ENCODE peak calls at places on chromosomes 3 and 15, in seven cellular contexts. One of them, this sample, is unnamed.

GRCh38 chr15:40844543-40844981 is 714 bp downstream of the SPINT1 start:
- DNase-seq in GM23338: peak
- DNase-seq in HFF-Myc: no peak
- DNase-seq in cardiac muscle cell: no peak
- DNase-seq in Peyer's patch: peak
- DNase-seq in AG09309: no peak
- DNase-seq in fibroblast of pulmonary artery: no peak
- DNase-seq in this sample: no peak

GRCh38 chr3:133910422-133910821 is 14.7 kb upstream of the RAB6B start:
- DNase-seq in GM23338: peak
- DNase-seq in HFF-Myc: no peak
- DNase-seq in cardiac muscle cell: no peak
- DNase-seq in Peyer's patch: no peak
- DNase-seq in AG09309: no peak
- DNase-seq in fibroblast of pulmonary artery: no peak
- DNase-seq in this sample: no peak

GRCh38 chr15:89822611-89822950 is 7.9 kb upstream of the ANPEP start:
- DNase-seq in GM23338: no peak
- DNase-seq in HFF-Myc: no peak
- DNase-seq in cardiac muscle cell: no peak
- DNase-seq in Peyer's patch: no peak
- DNase-seq in AG09309: no peak
- DNase-seq in fibroblast of pulmonary artery: no peak
- DNase-seq in this sample: no peak

GRCh38 chr3:195893516-195893915 is 14.8 kb downstream of the TNK2 start:
- DNase-seq in GM23338: no peak
- DNase-seq in HFF-Myc: no peak
- DNase-seq in cardiac muscle cell: no peak
- DNase-seq in Peyer's patch: no peak
- DNase-seq in AG09309: no peak
- DNase-seq in fibroblast of pulmonary artery: no peak
- DNase-seq in this sample: no peak

GRCh38 chr3:45078910-45079522 is 52.9 kb downstream of the CLEC3B start:
- DNase-seq in GM23338: peak
- DNase-seq in HFF-Myc: no peak
- DNase-seq in cardiac muscle cell: no peak
- DNase-seq in Peyer's patch: peak
- DNase-seq in AG09309: no peak
- DNase-seq in fibroblast of pulmonary artery: peak
- DNase-seq in this sample: no peak

GRCh38 chr3:32184187-32184730 is 54.2 kb upstream of the CMTM8 start:
- DNase-seq in GM23338: no peak
- DNase-seq in HFF-Myc: no peak
- DNase-seq in cardiac muscle cell: no peak
- DNase-seq in Peyer's patch: no peak
- DNase-seq in AG09309: peak
- DNase-seq in fibroblast of pulmonary artery: no peak
- DNase-seq in this sample: no peak

GRCh38 chr15:34812369-34812768 is 17.0 kb upstream of the ACTC1 start:
- DNase-seq in GM23338: no peak
- DNase-seq in HFF-Myc: no peak
- DNase-seq in cardiac muscle cell: no peak
- DNase-seq in Peyer's patch: no peak
- DNase-seq in AG09309: peak
- DNase-seq in fibroblast of pulmonary artery: peak
- DNase-seq in this sample: no peak

GRCh38 chr15:94400521-94401290 is 169.3 kb downstream of the MCTP2 start:
- DNase-seq in GM23338: peak
- DNase-seq in HFF-Myc: no peak
- DNase-seq in cardiac muscle cell: no peak
- DNase-seq in Peyer's patch: no peak
- DNase-seq in AG09309: no peak
- DNase-seq in fibroblast of pulmonary artery: no peak
- DNase-seq in this sample: no peak

GRCh38 chr3:186983372-186984058 is 53.2 kb downstream of the ST6GAL1 start:
- DNase-seq in GM23338: no peak
- DNase-seq in HFF-Myc: no peak
- DNase-seq in cardiac muscle cell: no peak
- DNase-seq in Peyer's patch: no peak
- DNase-seq in AG09309: no peak
- DNase-seq in fibroblast of pulmonary artery: no peak
- DNase-seq in this sample: no peak

GRCh38 chr15:26721231-26721630 is 51.6 kb downstream of the GABRB3 start:
- DNase-seq in GM23338: peak
- DNase-seq in HFF-Myc: no peak
- DNase-seq in cardiac muscle cell: no peak
- DNase-seq in Peyer's patch: no peak
- DNase-seq in AG09309: no peak
- DNase-seq in fibroblast of pulmonary artery: no peak
- DNase-seq in this sample: no peak

GRCh38 chr15:47331796-47332480 is 385.4 kb upstream of the SEMA6D start:
- DNase-seq in GM23338: no peak
- DNase-seq in HFF-Myc: peak
- DNase-seq in cardiac muscle cell: peak
- DNase-seq in Peyer's patch: no peak
- DNase-seq in AG09309: no peak
- DNase-seq in fibroblast of pulmonary artery: peak
- DNase-seq in this sample: peak

GRCh38 chr15:32688151-32688639 is 29.6 kb upstream of the GREM1 start:
- DNase-seq in GM23338: no peak
- DNase-seq in HFF-Myc: no peak
- DNase-seq in cardiac muscle cell: no peak
- DNase-seq in Peyer's patch: no peak
- DNase-seq in AG09309: no peak
- DNase-seq in fibroblast of pulmonary artery: no peak
- DNase-seq in this sample: no peak

GRCh38 chr3:165753560-165753959 is 83.7 kb downstream of the BCHE start:
- DNase-seq in GM23338: no peak
- DNase-seq in HFF-Myc: no peak
- DNase-seq in cardiac muscle cell: no peak
- DNase-seq in Peyer's patch: no peak
- DNase-seq in AG09309: no peak
- DNase-seq in fibroblast of pulmonary artery: peak
- DNase-seq in this sample: peak

GRCh38 chr3:195825191-195825588 is 13.5 kb upstream of the MUC4 start:
- DNase-seq in GM23338: no peak
- DNase-seq in HFF-Myc: no peak
- DNase-seq in cardiac muscle cell: no peak
- DNase-seq in Peyer's patch: no peak
- DNase-seq in AG09309: no peak
- DNase-seq in fibroblast of pulmonary artery: no peak
- DNase-seq in this sample: no peak

GRCh38 chr15:31130576-31131237 is 29.2 kb upstream of the TRPM1 start:
- DNase-seq in GM23338: no peak
- DNase-seq in HFF-Myc: no peak
- DNase-seq in cardiac muscle cell: no peak
- DNase-seq in Peyer's patch: no peak
- DNase-seq in AG09309: no peak
- DNase-seq in fibroblast of pulmonary artery: no peak
- DNase-seq in this sample: no peak

GRCh38 chr3:56870436-56870835 is 68.7 kb upstream of the ARHGEF3 start:
- DNase-seq in GM23338: no peak
- DNase-seq in HFF-Myc: no peak
- DNase-seq in cardiac muscle cell: no peak
- DNase-seq in Peyer's patch: no peak
- DNase-seq in AG09309: no peak
- DNase-seq in fibroblast of pulmonary artery: no peak
- DNase-seq in this sample: no peak

GRCh38 chr3:127628788-127629456 is at the start of gene PODXL2:
- DNase-seq in GM23338: peak
- DNase-seq in HFF-Myc: no peak
- DNase-seq in cardiac muscle cell: peak
- DNase-seq in Peyer's patch: peak
- DNase-seq in AG09309: no peak
- DNase-seq in fibroblast of pulmonary artery: peak
- DNase-seq in this sample: peak

GRCh38 chr3:127630811-127631714 is 2.1 kb downstream of the PODXL2 start:
- DNase-seq in GM23338: no peak
- DNase-seq in HFF-Myc: no peak
- DNase-seq in cardiac muscle cell: no peak
- DNase-seq in Peyer's patch: no peak
- DNase-seq in AG09309: no peak
- DNase-seq in fibroblast of pulmonary artery: no peak
- DNase-seq in this sample: no peak

GRCh38 chr3:127632035-127632434 is 3.0 kb downstream of the PODXL2 start:
- DNase-seq in GM23338: no peak
- DNase-seq in HFF-Myc: no peak
- DNase-seq in cardiac muscle cell: no peak
- DNase-seq in Peyer's patch: no peak
- DNase-seq in AG09309: no peak
- DNase-seq in fibroblast of pulmonary artery: no peak
- DNase-seq in this sample: no peak

GRCh38 chr3:127628426-127628787 is 578 bp upstream of the PODXL2 start:
- DNase-seq in GM23338: no peak
- DNase-seq in HFF-Myc: no peak
- DNase-seq in cardiac muscle cell: no peak
- DNase-seq in Peyer's patch: no peak
- DNase-seq in AG09309: no peak
- DNase-seq in fibroblast of pulmonary artery: no peak
- DNase-seq in this sample: no peak

DNA sequence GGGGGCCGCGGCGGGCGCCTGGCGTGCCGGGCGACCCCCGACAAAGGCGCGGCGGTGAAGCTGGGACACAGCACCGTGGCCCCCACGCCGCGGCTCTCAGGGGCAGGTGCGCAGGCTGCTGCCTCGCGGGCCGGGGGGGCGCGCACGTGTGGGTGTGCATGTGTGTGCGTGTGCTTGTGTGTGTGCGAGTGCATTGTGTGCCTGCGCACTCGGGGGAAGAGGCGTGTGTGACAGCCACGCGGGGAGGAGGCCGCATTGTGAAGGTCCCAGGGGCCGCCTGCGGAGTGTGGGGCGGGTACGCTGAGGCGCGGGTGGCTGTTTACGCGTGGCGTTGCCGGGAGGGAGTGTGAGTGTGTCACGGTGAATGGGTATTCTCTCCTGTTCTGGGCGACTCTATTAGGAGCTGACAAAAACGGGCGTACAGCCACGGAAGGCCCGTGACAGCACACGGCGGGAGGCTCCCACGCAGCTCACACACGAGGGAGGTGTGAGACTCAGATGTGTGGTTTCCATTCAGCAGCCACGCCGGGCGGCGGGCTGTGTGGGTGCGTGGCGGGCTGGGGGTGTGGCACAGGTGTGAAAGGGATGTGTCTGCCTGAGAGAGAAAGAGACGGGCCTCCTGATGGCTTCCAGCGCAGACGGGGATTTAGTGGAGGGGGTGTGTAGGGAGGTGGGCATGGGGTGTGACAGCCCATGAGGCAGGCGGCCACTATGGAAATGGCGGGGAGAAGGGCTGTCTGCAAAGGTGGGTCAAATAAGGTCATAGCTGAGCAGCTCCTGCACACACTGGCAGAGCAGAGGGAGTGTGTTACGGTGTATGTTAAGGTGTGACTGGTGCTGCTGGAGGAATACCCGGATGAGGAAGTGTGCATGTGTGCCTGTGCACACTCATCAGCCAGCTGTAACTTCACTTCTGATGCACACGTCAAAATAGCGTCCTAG is 748 bp downstream of the PODXL2 start:
- DNase-seq in GM23338: no peak
- DNase-seq in HFF-Myc: no peak
- DNase-seq in cardiac muscle cell: no peak
- DNase-seq in Peyer's patch: peak
- DNase-seq in AG09309: no peak
- DNase-seq in fibroblast of pulmonary artery: no peak
- DNase-seq in this sample: no peak
- H3K4me3 ChIP-seq in GM23338: peak
- H3K4me3 ChIP-seq in HFF-Myc: peak
- H3K4me3 ChIP-seq in cardiac muscle cell: peak
- H3K4me3 ChIP-seq in Peyer's patch: peak
- H3K4me3 ChIP-seq in AG09309: peak
- H3K4me3 ChIP-seq in fibroblast of pulmonary artery: peak
- H3K4me3 ChIP-seq in this sample: peak

DNA sequence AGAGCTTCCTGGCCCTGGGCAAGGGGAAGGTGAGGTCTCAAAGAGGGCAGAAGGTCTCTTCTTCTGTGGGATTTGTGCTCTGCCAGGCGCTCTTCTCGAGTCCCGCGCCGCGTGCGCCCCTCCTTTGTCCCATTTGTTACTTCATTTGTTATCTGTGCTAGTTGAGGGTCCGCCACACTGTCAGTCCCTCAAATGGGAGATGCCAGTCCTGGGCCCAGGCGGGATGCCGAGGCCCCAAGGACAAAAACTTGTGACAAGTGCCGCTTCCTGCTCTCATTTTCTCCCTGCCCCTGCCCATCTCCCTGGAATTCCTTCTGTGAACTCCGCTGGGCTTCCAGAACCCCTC is 1.5 kb downstream of the ST8SIA2 start:
- DNase-seq in GM23338: no peak
- DNase-seq in HFF-Myc: no peak
- DNase-seq in cardiac muscle cell: no peak
- DNase-seq in Peyer's patch: no peak
- DNase-seq in AG09309: no peak
- DNase-seq in fibroblast of pulmonary artery: no peak
- DNase-seq in this sample: no peak
- H3K4me3 ChIP-seq in GM23338: peak
- H3K4me3 ChIP-seq in HFF-Myc: no peak
- H3K4me3 ChIP-seq in cardiac muscle cell: peak
- H3K4me3 ChIP-seq in Peyer's patch: no peak
- H3K4me3 ChIP-seq in AG09309: no peak
- H3K4me3 ChIP-seq in fibroblast of pulmonary artery: no peak
- H3K4me3 ChIP-seq in this sample: peak

GRCh38 chr3:107384428-107384827 is 7.2 kb downstream of the CCDC54 start:
- DNase-seq in GM23338: no peak
- DNase-seq in HFF-Myc: no peak
- DNase-seq in cardiac muscle cell: no peak
- DNase-seq in Peyer's patch: no peak
- DNase-seq in AG09309: no peak
- DNase-seq in fibroblast of pulmonary artery: no peak
- DNase-seq in this sample: no peak
- H3K4me3 ChIP-seq in GM23338: no peak
- H3K4me3 ChIP-seq in HFF-Myc: no peak
- H3K4me3 ChIP-seq in cardiac muscle cell: no peak
- H3K4me3 ChIP-seq in Peyer's patch: no peak
- H3K4me3 ChIP-seq in AG09309: no peak
- H3K4me3 ChIP-seq in fibroblast of pulmonary artery: no peak
- H3K4me3 ChIP-seq in this sample: no peak

GRCh38 chr3:127216415-127217261 is 23.7 kb downstream of the PRR23E start:
- DNase-seq in GM23338: no peak
- DNase-seq in HFF-Myc: no peak
- DNase-seq in cardiac muscle cell: no peak
- DNase-seq in Peyer's patch: no peak
- DNase-seq in AG09309: no peak
- DNase-seq in fibroblast of pulmonary artery: no peak
- DNase-seq in this sample: no peak

GRCh38 chr3:127214990-127215389 is 22.1 kb downstream of the PRR23E start:
- DNase-seq in GM23338: no peak
- DNase-seq in HFF-Myc: no peak
- DNase-seq in cardiac muscle cell: no peak
- DNase-seq in Peyer's patch: no peak
- DNase-seq in AG09309: no peak
- DNase-seq in fibroblast of pulmonary artery: no peak
- DNase-seq in this sample: no peak

GRCh38 chr3:127217594-127218456 is 24.9 kb downstream of the PRR23E start:
- DNase-seq in GM23338: no peak
- DNase-seq in HFF-Myc: peak
- DNase-seq in cardiac muscle cell: no peak
- DNase-seq in Peyer's patch: no peak
- DNase-seq in AG09309: peak
- DNase-seq in fibroblast of pulmonary artery: no peak
- DNase-seq in this sample: no peak

GRCh38 chr3:127213381-127213918 is 20.5 kb downstream of the PRR23E start:
- DNase-seq in GM23338: no peak
- DNase-seq in HFF-Myc: no peak
- DNase-seq in cardiac muscle cell: no peak
- DNase-seq in Peyer's patch: no peak
- DNase-seq in AG09309: no peak
- DNase-seq in fibroblast of pulmonary artery: no peak
- DNase-seq in this sample: no peak

GRCh38 chr3:127215714-127216414 is 22.9 kb downstream of the PRR23E start:
- DNase-seq in GM23338: no peak
- DNase-seq in HFF-Myc: no peak
- DNase-seq in cardiac muscle cell: no peak
- DNase-seq in Peyer's patch: no peak
- DNase-seq in AG09309: no peak
- DNase-seq in fibroblast of pulmonary artery: no peak
- DNase-seq in this sample: no peak
- H3K4me3 ChIP-seq in GM23338: no peak
- H3K4me3 ChIP-seq in HFF-Myc: no peak
- H3K4me3 ChIP-seq in cardiac muscle cell: no peak
- H3K4me3 ChIP-seq in Peyer's patch: no peak
- H3K4me3 ChIP-seq in AG09309: no peak
- H3K4me3 ChIP-seq in fibroblast of pulmonary artery: no peak
- H3K4me3 ChIP-seq in this sample: no peak

This sample was measured in skeletal muscle cell.